ENCODE peak calls at places on chromosomes 16 and 17, in eight cellular contexts. M, X, R, Q, C, J, E and W are unnamed samples.

GRCh38 chr17:72535346-72535745 is 414.5 kb downstream of the SOX9 start:
- DNase-seq in M (no peak), X (no peak), R (no peak), Q (no peak), C (no peak), J (no peak), E (no peak), W (no peak)

GRCh38 chr16:76964464-76965154 is 226.4 kb upstream of the MON1B start:
- DNase-seq in M (no peak), X (no peak), R (no peak), Q (no peak), C (no peak), J (no peak), E (peak; percentile 44), W (no peak)

GRCh38 chr16:1216296-1216619 is 8.8 kb downstream of the TPSG1 start:
- DNase-seq in M (no peak), X (no peak), R (no peak), Q (no peak), C (no peak), J (peak; percentile 37), E (no peak), W (no peak)

GRCh38 chr16:64250866-64251265 is 871.0 kb downstream of the CDH11 start:
- DNase-seq in M (no peak), X (no peak), R (no peak), Q (no peak), C (peak; percentile 61), J (no peak), E (no peak), W (no peak)

GRCh38 chr17:18187816-18188761 is 4.5 kb downstream of the ALKBH5 start:
- DNase-seq in M (no peak), X (no peak), R (no peak), Q (peak; percentile 34), C (peak; percentile 69), J (no peak), E (peak; percentile 35), W (no peak)

GRCh38 chr17:69414408-69415274 is at the start of gene MAP2K6:
- DNase-seq in M (peak; percentile 77), X (peak; percentile 74), R (peak; percentile 85), Q (peak; percentile 76), C (peak; percentile 74), J (peak; percentile 38), E (peak; percentile 90), W (peak; percentile 91)

GRCh38 chr16:87713469-87714229 is 52.1 kb downstream of the KLHDC4 start:
- DNase-seq in M (no peak), X (no peak), R (no peak), Q (no peak), C (no peak), J (no peak), E (no peak), W (peak; percentile 91)

GRCh38 chr17:48612854-48613691 is 2.0 kb downstream of the HOXB8 start:
- DNase-seq in M (peak; percentile 15), X (no peak), R (no peak), Q (peak; percentile 61), C (peak; percentile 19), J (no peak), E (no peak), W (peak; percentile 57)

GRCh38 chr16:54687043-54687655 is 243.5 kb upstream of the IRX5 start:
- DNase-seq in M (no peak), X (no peak), R (no peak), Q (peak; percentile 20), C (no peak), J (no peak), E (no peak), W (no peak)

GRCh38 chr17:56112086-56112485 is 41.2 kb upstream of the ANKFN1 start:
- DNase-seq in M (no peak), X (no peak), R (no peak), Q (peak; percentile 2), C (peak; percentile 84), J (no peak), E (no peak), W (no peak)

GRCh38 chr17:68441064-68441770 is 16.1 kb downstream of the WIPI1 start:
- DNase-seq in M (no peak), X (no peak), R (no peak), Q (peak; percentile 26), C (no peak), J (peak; percentile 30), E (no peak), W (peak; percentile 70)

GRCh38 chr17:31388351-31388750 is 3.1 kb upstream of the RAB11FIP4 start:
- DNase-seq in M (no peak), X (no peak), R (no peak), Q (no peak), C (no peak), J (no peak), E (no peak), W (no peak)

GRCh38 chr17:4950075-4950756 is 703 bp upstream of the ENO3 start:
- DNase-seq in M (peak; percentile 56), X (no peak), R (peak; percentile 77), Q (peak; percentile 59), C (no peak), J (peak; percentile 55), E (peak; percentile 11), W (peak; percentile 51)

GRCh38 chr17:1939979-1940809 is 84.9 kb downstream of the RTN4RL1 start:
- DNase-seq in M (no peak), X (no peak), R (no peak), Q (no peak), C (no peak), J (no peak), E (no peak), W (no peak)

GRCh38 chr16:51907680-51908079 is 639.3 kb downstream of the TOX3 start:
- DNase-seq in M (no peak), X (no peak), R (no peak), Q (no peak), C (no peak), J (no peak), E (no peak), W (no peak)

GRCh38 chr17:73155410-73156165 is 9.2 kb upstream of the SSTR2 start:
- DNase-seq in M (no peak), X (no peak), R (peak; percentile 53), Q (no peak), C (no peak), J (no peak), E (no peak), W (no peak)

GRCh38 chr17:63440127-63440769 is 5.9 kb downstream of the CYB561 start:
- DNase-seq in M (no peak), X (no peak), R (no peak), Q (no peak), C (no peak), J (no peak), E (no peak), W (no peak)

GRCh38 chr17:5821813-5822212 is 237.5 kb upstream of the NLRP1 start:
- DNase-seq in M (no peak), X (no peak), R (no peak), Q (no peak), C (no peak), J (no peak), E (no peak), W (no peak)

GRCh38 chr16:30585400-30586191 is at the start of gene ZNF785:
- DNase-seq in M (no peak), X (peak; percentile 96), R (peak; percentile 91), Q (peak; percentile 97), C (peak; percentile 99), J (peak; percentile 99), E (peak; percentile 97), W (peak; percentile 95)

DNA sequence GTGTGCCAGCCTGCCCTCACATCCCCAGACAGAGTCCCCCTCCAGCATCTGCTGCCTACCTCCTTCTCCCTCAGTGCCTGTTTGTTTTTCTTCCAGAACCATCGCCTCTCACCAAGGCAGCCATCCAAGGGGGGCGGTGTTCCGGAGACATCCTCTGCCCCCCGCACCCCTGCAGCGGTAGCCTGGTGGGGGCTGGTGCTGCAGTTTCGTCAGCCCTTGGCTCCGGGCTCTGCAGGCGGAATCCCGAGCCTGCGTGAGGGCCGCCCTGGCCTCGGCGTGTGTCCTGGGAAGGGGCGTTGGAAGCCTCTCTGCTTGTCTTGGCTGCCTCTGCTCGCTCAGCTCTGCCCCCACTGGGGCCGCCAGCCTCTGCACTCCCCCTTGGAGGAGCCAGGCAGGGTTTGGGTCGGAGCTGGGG is 126.0 kb upstream of the CIBAR2 start:
- DNase-seq in M (no peak), X (no peak), R (peak; percentile 79), Q (peak; percentile 90), C (peak; percentile 91), J (no peak), E (no peak), W (no peak)
- H3K4me1 ChIP-seq in M (peaks cover 27% of the 10 kb centered on the region), X (peaks cover 35% of the 10 kb centered on the region), R (peaks cover 36% of the 10 kb centered on the region), Q (peaks cover 35% of the 10 kb centered on the region), C (peaks cover 26% of the 10 kb centered on the region), J (peaks cover 52% of the 10 kb centered on the region), E (no peaks in the 10 kb centered on the region), W (peaks cover 3% of the 10 kb centered on the region)

DNA sequence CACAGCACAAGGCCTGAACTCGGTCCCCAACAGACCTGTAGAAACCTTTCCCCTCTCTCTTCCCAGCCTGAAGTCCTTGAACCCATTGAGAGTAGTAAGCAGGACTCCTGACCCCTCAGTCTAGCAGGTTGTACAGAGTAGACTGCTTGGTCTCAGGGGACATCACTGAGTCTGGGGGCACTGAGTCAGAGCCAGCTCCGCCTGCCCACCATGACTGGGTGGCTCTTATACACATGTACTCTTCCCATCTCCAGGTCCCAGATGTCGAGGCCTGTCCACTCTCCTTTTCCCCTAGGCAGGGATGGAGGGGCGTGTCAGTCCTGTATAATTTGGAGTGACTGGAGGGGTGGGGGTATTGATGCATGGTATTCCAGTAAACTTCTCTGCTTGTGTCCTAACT is 23.5 kb downstream of the LIG3 start:
- DNase-seq in M (no peak), X (no peak), R (no peak), Q (no peak), C (no peak), J (no peak), E (no peak), W (no peak)
- H3K36me3 ChIP-seq in M (peaks cover 35% of the 10 kb centered on the region), X (peaks cover 92% of the 10 kb centered on the region), R (peaks cover 61% of the 10 kb centered on the region), Q (no peaks in the 10 kb centered on the region), C (peaks cover 23% of the 10 kb centered on the region), J (peaks cover 81% of the 10 kb centered on the region), E (peaks cover 13% of the 10 kb centered on the region), W (peaks cover 74% of the 10 kb centered on the region)

GRCh38 chr17:27610304-27610676 is 20.7 kb upstream of the LGALS9 start:
- DNase-seq in M (no peak), X (no peak), R (no peak), Q (no peak), C (no peak), J (no peak), E (no peak), W (no peak)
- H2AFZ ChIP-seq in M (no peak overlapping the region), X (no peak overlapping the region), R (no peak overlapping the region), Q (no peak overlapping the region), C (no peak overlapping the region), J (no peak overlapping the region), E (no peak overlapping the region), W (no peak overlapping the region)

DNA sequence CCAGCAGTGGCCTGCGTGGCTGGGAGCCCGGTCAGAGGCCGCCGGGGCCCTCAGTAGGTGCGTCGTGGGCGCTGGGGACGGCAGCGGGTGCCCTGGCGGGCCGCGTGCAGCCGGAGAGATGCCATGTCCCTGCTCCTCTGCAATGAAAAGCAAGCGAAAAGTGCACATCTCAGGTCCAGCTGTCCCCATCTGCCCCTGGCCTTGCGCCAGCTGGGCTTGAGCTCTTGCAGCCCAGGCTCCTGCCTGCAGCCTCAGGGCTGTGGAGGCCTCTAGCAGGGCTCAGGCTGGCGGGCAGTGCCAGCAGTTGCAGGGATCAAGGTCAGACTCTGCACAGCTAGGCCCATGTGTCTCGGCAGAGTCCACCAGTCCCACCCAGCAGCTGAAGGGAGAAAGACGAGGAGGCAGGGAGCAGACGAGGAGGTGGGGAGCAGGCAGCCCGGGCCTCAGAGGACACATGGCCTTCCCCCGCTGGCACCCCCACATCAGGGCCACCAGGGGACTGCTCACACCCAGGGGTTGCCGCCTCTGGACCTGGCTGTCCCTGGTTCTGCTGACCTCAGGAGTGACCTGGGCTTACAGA is 11.2 kb downstream of the SLC16A3 start:
- DNase-seq in M (peak; percentile 73), X (no peak), R (no peak), Q (no peak), C (no peak), J (no peak), E (no peak), W (no peak)
- H3K4me1 ChIP-seq in M (peaks cover 93% of the 10 kb centered on the region), X (no peaks in the 10 kb centered on the region), R (peaks cover 3% of the 10 kb centered on the region), Q (peaks cover 41% of the 10 kb centered on the region), C (peaks cover 55% of the 10 kb centered on the region), J (peaks cover 94% of the 10 kb centered on the region), E (peaks cover 46% of the 10 kb centered on the region), W (peaks cover 1% of the 10 kb centered on the region)